ENCODE peak calls at places on chromosomes 4 and X, in seven cellular contexts. One of them, this sample, is unnamed.
A peak's percentile ranks its signal among the peaks of the same experiment; 100 is the strongest.

GRCh38 chr4:99390060-99390459 is 37.5 kb upstream of the ADH1C start:
- DNase-seq in adrenal gland: no peak
- DNase-seq in fibroblast of mammary gland: peak; percentile 82
- DNase-seq in CD8-positive, alpha-beta T cell: no peak
- DNase-seq in H9: no peak
- DNase-seq in mesothelial cell of epicardium: no peak
- DNase-seq in cardiac muscle cell: no peak
- DNase-seq in this sample: no peak

GRCh38 chr4:2811830-2812599 is 19.1 kb downstream of the SH3BP2 start:
- DNase-seq in adrenal gland: peak; percentile 71
- DNase-seq in mesothelial cell of epicardium: no peak
- DNase-seq in H9: peak; percentile 68
- DNase-seq in fibroblast of mammary gland: peak; percentile 70
- DNase-seq in cardiac muscle cell: peak; percentile 50
- DNase-seq in CD8-positive, alpha-beta T cell: peak; percentile 67
- DNase-seq in this sample: peak; percentile 54

GRCh38 chr4:189121336-189121735 is 819.3 kb upstream of the FRG1 start:
- DNase-seq in adrenal gland: no peak
- DNase-seq in fibroblast of mammary gland: no peak
- DNase-seq in H9: no peak
- DNase-seq in mesothelial cell of epicardium: no peak
- DNase-seq in CD8-positive, alpha-beta T cell: no peak
- DNase-seq in cardiac muscle cell: no peak
- DNase-seq in this sample: no peak

GRCh38 chr4:124743711-124744110 is 31.2 kb upstream of the ANKRD50 start:
- DNase-seq in CD8-positive, alpha-beta T cell: no peak
- DNase-seq in cardiac muscle cell: no peak
- DNase-seq in fibroblast of mammary gland: no peak
- DNase-seq in H9: no peak
- DNase-seq in adrenal gland: no peak
- DNase-seq in mesothelial cell of epicardium: no peak
- DNase-seq in this sample: no peak

GRCh38 chr4:102730968-102731533 is 29.7 kb downstream of the MANBA start:
- DNase-seq in H9: peak; percentile 59
- DNase-seq in mesothelial cell of epicardium: no peak
- DNase-seq in cardiac muscle cell: no peak
- DNase-seq in adrenal gland: no peak
- DNase-seq in fibroblast of mammary gland: no peak
- DNase-seq in CD8-positive, alpha-beta T cell: no peak
- DNase-seq in this sample: no peak

GRCh38 chr4:7207791-7208231 is 15.5 kb downstream of the SORCS2 start:
- DNase-seq in adrenal gland: no peak
- DNase-seq in cardiac muscle cell: no peak
- DNase-seq in mesothelial cell of epicardium: no peak
- DNase-seq in CD8-positive, alpha-beta T cell: no peak
- DNase-seq in fibroblast of mammary gland: peak; percentile 57
- DNase-seq in H9: no peak
- DNase-seq in this sample: no peak

GRCh38 chr4:148831945-148832344 is 389.7 kb upstream of the NR3C2 start:
- DNase-seq in cardiac muscle cell: no peak
- DNase-seq in fibroblast of mammary gland: peak; percentile 95
- DNase-seq in adrenal gland: no peak
- DNase-seq in CD8-positive, alpha-beta T cell: no peak
- DNase-seq in H9: no peak
- DNase-seq in mesothelial cell of epicardium: no peak
- DNase-seq in this sample: no peak

GRCh38 chrX:129637217-129638109 is 17.3 kb downstream of the APLN start:
- DNase-seq in adrenal gland: peak; percentile 81
- DNase-seq in mesothelial cell of epicardium: peak; percentile 37
- DNase-seq in H9: peak; percentile 69
- DNase-seq in fibroblast of mammary gland: peak; percentile 73
- DNase-seq in CD8-positive, alpha-beta T cell: peak; percentile 75
- DNase-seq in cardiac muscle cell: peak; percentile 66
- DNase-seq in this sample: peak; percentile 84

GRCh38 chr4:85762204-85762884 is 287.4 kb downstream of the ARHGAP24 start:
- DNase-seq in cardiac muscle cell: no peak
- DNase-seq in CD8-positive, alpha-beta T cell: no peak
- DNase-seq in mesothelial cell of epicardium: no peak
- DNase-seq in fibroblast of mammary gland: peak; percentile 93
- DNase-seq in H9: no peak
- DNase-seq in adrenal gland: no peak
- DNase-seq in this sample: no peak

GRCh38 chr4:80173841-80174240 is 23.5 kb upstream of the PRDM8 start:
- DNase-seq in mesothelial cell of epicardium: no peak
- DNase-seq in adrenal gland: no peak
- DNase-seq in H9: no peak
- DNase-seq in cardiac muscle cell: no peak
- DNase-seq in CD8-positive, alpha-beta T cell: no peak
- DNase-seq in fibroblast of mammary gland: peak; percentile 84
- DNase-seq in this sample: no peak

GRCh38 chr4:118346495-118346894 is 6.3 kb downstream of the PRSS12 start:
- DNase-seq in mesothelial cell of epicardium: no peak
- DNase-seq in CD8-positive, alpha-beta T cell: no peak
- DNase-seq in fibroblast of mammary gland: no peak
- DNase-seq in adrenal gland: no peak
- DNase-seq in cardiac muscle cell: no peak
- DNase-seq in H9: no peak
- DNase-seq in this sample: no peak

DNA sequence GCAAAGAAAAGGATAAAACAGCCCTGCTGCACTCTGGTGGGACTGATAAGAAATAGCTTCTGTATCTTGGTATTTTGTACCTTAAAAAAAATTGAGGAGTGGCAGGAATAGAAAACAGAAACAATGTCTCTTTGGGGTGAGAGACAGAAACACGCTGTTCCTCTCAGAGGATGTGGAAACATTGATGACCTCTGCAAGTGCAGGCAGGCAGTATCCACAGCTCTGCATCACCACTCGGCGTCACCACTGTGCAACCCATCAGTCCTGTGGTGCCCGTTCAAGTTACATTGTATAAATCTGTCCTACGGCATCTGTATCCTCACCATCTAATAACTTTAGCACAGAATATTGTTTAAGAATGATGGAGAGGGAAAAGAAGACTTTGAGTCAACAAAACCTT is 152.4 kb upstream of the SPRY1 start:
- DNase-seq in fibroblast of mammary gland: peak; percentile 17
- DNase-seq in mesothelial cell of epicardium: no peak
- DNase-seq in cardiac muscle cell: no peak
- DNase-seq in H9: no peak
- DNase-seq in adrenal gland: peak; percentile 63
- DNase-seq in CD8-positive, alpha-beta T cell: peak; percentile 12
- DNase-seq in this sample: no peak
- TF ChIP-seq CTCF in fibroblast of mammary gland: no peak
- TF ChIP-seq CTCF in mesothelial cell of epicardium: no peak
- TF ChIP-seq CTCF in cardiac muscle cell: peak; percentile 4
- TF ChIP-seq CTCF in H9: peak; percentile 20
- TF ChIP-seq CTCF in adrenal gland: no peak
- TF ChIP-seq CTCF in CD8-positive, alpha-beta T cell: no peak
- TF ChIP-seq CTCF in this sample: no peak

GRCh38 chr4:159048166-159048886 is 54.6 kb upstream of the RAPGEF2 start:
- DNase-seq in mesothelial cell of epicardium: peak; percentile 34
- DNase-seq in cardiac muscle cell: peak; percentile 33
- DNase-seq in adrenal gland: peak; percentile 69
- DNase-seq in H9: peak; percentile 55
- DNase-seq in fibroblast of mammary gland: peak; percentile 72
- DNase-seq in CD8-positive, alpha-beta T cell: no peak
- DNase-seq in this sample: peak; percentile 10
- TF ChIP-seq CTCF in mesothelial cell of epicardium: no peak
- TF ChIP-seq CTCF in cardiac muscle cell: no peak
- TF ChIP-seq CTCF in adrenal gland: no peak
- TF ChIP-seq CTCF in H9: no peak
- TF ChIP-seq CTCF in fibroblast of mammary gland: no peak
- TF ChIP-seq CTCF in CD8-positive, alpha-beta T cell: no peak
- TF ChIP-seq CTCF in this sample: no peak

DNA sequence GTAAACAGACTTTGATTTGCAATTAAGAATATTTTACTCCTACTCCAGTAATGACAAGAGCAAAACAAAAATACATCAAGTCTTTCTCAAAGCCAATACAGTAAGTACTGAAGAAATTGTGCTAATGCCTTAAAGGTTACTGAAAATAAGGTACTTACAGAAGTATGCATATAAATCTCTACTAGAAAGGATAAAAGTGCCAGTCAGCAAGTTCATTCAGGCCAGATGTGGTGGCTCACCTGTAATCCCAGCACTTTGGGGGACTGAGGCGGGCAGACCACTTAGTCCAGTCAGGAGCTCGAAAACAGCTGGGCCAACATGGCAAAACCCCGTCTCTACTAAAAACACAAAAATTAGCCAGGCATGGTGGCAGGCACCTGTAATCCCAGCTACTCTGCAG is 27.9 kb downstream of the LRBA start:
- DNase-seq in CD8-positive, alpha-beta T cell: no peak
- DNase-seq in mesothelial cell of epicardium: no peak
- DNase-seq in cardiac muscle cell: no peak
- DNase-seq in H9: no peak
- DNase-seq in adrenal gland: no peak
- DNase-seq in fibroblast of mammary gland: no peak
- DNase-seq in this sample: no peak
- TF ChIP-seq CTCF in CD8-positive, alpha-beta T cell: no peak
- TF ChIP-seq CTCF in mesothelial cell of epicardium: no peak
- TF ChIP-seq CTCF in cardiac muscle cell: no peak
- TF ChIP-seq CTCF in H9: no peak
- TF ChIP-seq CTCF in adrenal gland: no peak
- TF ChIP-seq CTCF in fibroblast of mammary gland: no peak
- TF ChIP-seq CTCF in this sample: no peak

GRCh38 chr4:36244257-36245084 is at the start of gene ARAP2:
- DNase-seq in fibroblast of mammary gland: peak; percentile 11
- DNase-seq in mesothelial cell of epicardium: peak; percentile 43
- DNase-seq in adrenal gland: peak; percentile 24
- DNase-seq in cardiac muscle cell: peak; percentile 73
- DNase-seq in H9: peak; percentile 51
- DNase-seq in CD8-positive, alpha-beta T cell: peak; percentile 73
- DNase-seq in this sample: peak; percentile 59
- TF ChIP-seq CTCF in fibroblast of mammary gland: no peak
- TF ChIP-seq CTCF in mesothelial cell of epicardium: no peak
- TF ChIP-seq CTCF in adrenal gland: no peak
- TF ChIP-seq CTCF in cardiac muscle cell: no peak
- TF ChIP-seq CTCF in H9: peak; percentile 21
- TF ChIP-seq CTCF in CD8-positive, alpha-beta T cell: no peak
- TF ChIP-seq CTCF in this sample: no peak

GRCh38 chr4:111633663-111634266 is 511.5 kb upstream of the FAM241A start:
- DNase-seq in mesothelial cell of epicardium: no peak
- DNase-seq in adrenal gland: no peak
- DNase-seq in cardiac muscle cell: no peak
- DNase-seq in H9: no peak
- DNase-seq in fibroblast of mammary gland: no peak
- DNase-seq in CD8-positive, alpha-beta T cell: no peak
- DNase-seq in this sample: no peak

GRCh38 chr4:111632752-111633151 is 512.5 kb upstream of the FAM241A start:
- DNase-seq in cardiac muscle cell: no peak
- DNase-seq in H9: no peak
- DNase-seq in CD8-positive, alpha-beta T cell: no peak
- DNase-seq in mesothelial cell of epicardium: no peak
- DNase-seq in fibroblast of mammary gland: peak; percentile 76
- DNase-seq in adrenal gland: no peak
- DNase-seq in this sample: no peak

GRCh38 chr4:111630705-111631104 is 514.5 kb upstream of the FAM241A start:
- DNase-seq in mesothelial cell of epicardium: no peak
- DNase-seq in adrenal gland: no peak
- DNase-seq in cardiac muscle cell: peak; percentile 25
- DNase-seq in CD8-positive, alpha-beta T cell: no peak
- DNase-seq in fibroblast of mammary gland: peak; percentile 54
- DNase-seq in H9: no peak
- DNase-seq in this sample: no peak

GRCh38 chr4:111628437-111628836 is 516.8 kb upstream of the FAM241A start:
- DNase-seq in cardiac muscle cell: no peak
- DNase-seq in fibroblast of mammary gland: no peak
- DNase-seq in adrenal gland: no peak
- DNase-seq in H9: no peak
- DNase-seq in CD8-positive, alpha-beta T cell: no peak
- DNase-seq in mesothelial cell of epicardium: no peak
- DNase-seq in this sample: no peak

GRCh38 chr4:111631157-111631999 is 513.9 kb upstream of the FAM241A start:
- DNase-seq in CD8-positive, alpha-beta T cell: no peak
- DNase-seq in H9: no peak
- DNase-seq in adrenal gland: no peak
- DNase-seq in fibroblast of mammary gland: peak; percentile 38
- DNase-seq in mesothelial cell of epicardium: no peak
- DNase-seq in cardiac muscle cell: peak; percentile 39
- DNase-seq in this sample: no peak
- TF ChIP-seq CTCF in CD8-positive, alpha-beta T cell: no peak
- TF ChIP-seq CTCF in H9: peak; percentile 72
- TF ChIP-seq CTCF in adrenal gland: peak; percentile 19
- TF ChIP-seq CTCF in fibroblast of mammary gland: peak; percentile 54
- TF ChIP-seq CTCF in mesothelial cell of epicardium: peak; percentile 71
- TF ChIP-seq CTCF in cardiac muscle cell: peak; percentile 53
- TF ChIP-seq CTCF in this sample: peak; percentile 51